ENCODE peak calls at places on chromosomes 7 and 10, in five cellular contexts. J, H, Z, Q and M are unnamed samples.
A peak's percentile ranks its signal among the peaks of the same experiment; 100 is the strongest.

GRCh38 chr7:123747620-123748141 is 1.1 kb downstream of the WASL start:
- DNase-seq in J (peak; percentile 83), H (peak; percentile 79), Z (peak; percentile 66), Q (peak; percentile 58), M (peak; percentile 83)

GRCh38 chr7:139981533-139981932 is 81.2 kb downstream of the PARP12 start:
- DNase-seq in J (no peak), H (no peak), Z (no peak), Q (no peak), M (no peak)

GRCh38 chr7:25886387-25887240 is 265.4 kb upstream of the NFE2L3 start:
- DNase-seq in J (no peak), H (no peak), Z (no peak), Q (no peak), M (no peak)

GRCh38 chr10:25049966-25050365 is 33.6 kb downstream of the THNSL1 start:
- DNase-seq in J (peak; percentile 82), H (no peak), Z (no peak), Q (no peak), M (no peak)

GRCh38 chr7:2832441-2832840 is 11.7 kb downstream of the GNA12 start:
- DNase-seq in J (no peak), H (no peak), Z (no peak), Q (no peak), M (no peak)

GRCh38 chr10:6716521-6716920 is 136.4 kb upstream of the PRKCQ start:
- DNase-seq in J (peak; percentile 78), H (no peak), Z (no peak), Q (no peak), M (no peak)

GRCh38 chr7:54837167-54837566 is 78.2 kb upstream of the SEC61G start:
- DNase-seq in J (peak; percentile 42), H (no peak), Z (peak; percentile 44), Q (no peak), M (no peak)

GRCh38 chr7:122675011-122675410 is 23.9 kb downstream of the RNF133 start:
- DNase-seq in J (peak; percentile 39), H (peak; percentile 54), Z (no peak), Q (no peak), M (no peak)

GRCh38 chr7:144529269-144529926 is 125.9 kb upstream of the NOBOX start:
- DNase-seq in J (no peak), H (no peak), Z (no peak), Q (no peak), M (no peak)

GRCh38 chr7:141220263-141220662 is 146.4 kb downstream of the TMEM178B start:
- DNase-seq in J (peak; percentile 17), H (no peak), Z (no peak), Q (peak; percentile 13), M (no peak)

GRCh38 chr7:16921644-16922257 is 40.0 kb upstream of the AGR3 start:
- DNase-seq in J (no peak), H (peak; percentile 90), Z (no peak), Q (no peak), M (no peak)
- H3K4me3 ChIP-seq in J (no peak overlapping the region), H (peak overlapping the region; percentile 27), Z (no peak overlapping the region), Q (peak overlapping the region; percentile 11), M (no peak overlapping the region)

GRCh38 chr7:135152447-135152846 is 4.6 kb downstream of the TMEM140 start:
- DNase-seq in J (no peak), H (no peak), Z (no peak), Q (no peak), M (no peak)
- H3K4me3 ChIP-seq in J (no peak overlapping the region), H (no peak overlapping the region), Z (no peak overlapping the region), Q (no peak overlapping the region), M (no peak overlapping the region)

GRCh38 chr10:120455606-120456005 is 1.4 kb upstream of the PLPP4 start:
- DNase-seq in J (no peak), H (no peak), Z (no peak), Q (no peak), M (no peak)

GRCh38 chr10:120456626-120457430 is at the start of gene PLPP4:
- DNase-seq in J (no peak), H (peak; percentile 53), Z (no peak), Q (no peak), M (no peak)

GRCh38 chr10:120455004-120455403 is 2.0 kb upstream of the PLPP4 start:
- DNase-seq in J (no peak), H (no peak), Z (no peak), Q (no peak), M (no peak)

GRCh38 chr10:120457431-120458172 is 575 bp downstream of the PLPP4 start:
- DNase-seq in J (no peak), H (no peak), Z (no peak), Q (no peak), M (no peak)

GRCh38 chr10:120456143-120456625 is 843 bp upstream of the PLPP4 start:
- DNase-seq in J (no peak), H (no peak), Z (no peak), Q (no peak), M (no peak)
- H3K4me3 ChIP-seq in J (no peak overlapping the region), H (peak overlapping the region; percentile 75), Z (peak overlapping the region; percentile 47), Q (peak overlapping the region; percentile 42), M (peak overlapping the region; percentile 57)

DNA sequence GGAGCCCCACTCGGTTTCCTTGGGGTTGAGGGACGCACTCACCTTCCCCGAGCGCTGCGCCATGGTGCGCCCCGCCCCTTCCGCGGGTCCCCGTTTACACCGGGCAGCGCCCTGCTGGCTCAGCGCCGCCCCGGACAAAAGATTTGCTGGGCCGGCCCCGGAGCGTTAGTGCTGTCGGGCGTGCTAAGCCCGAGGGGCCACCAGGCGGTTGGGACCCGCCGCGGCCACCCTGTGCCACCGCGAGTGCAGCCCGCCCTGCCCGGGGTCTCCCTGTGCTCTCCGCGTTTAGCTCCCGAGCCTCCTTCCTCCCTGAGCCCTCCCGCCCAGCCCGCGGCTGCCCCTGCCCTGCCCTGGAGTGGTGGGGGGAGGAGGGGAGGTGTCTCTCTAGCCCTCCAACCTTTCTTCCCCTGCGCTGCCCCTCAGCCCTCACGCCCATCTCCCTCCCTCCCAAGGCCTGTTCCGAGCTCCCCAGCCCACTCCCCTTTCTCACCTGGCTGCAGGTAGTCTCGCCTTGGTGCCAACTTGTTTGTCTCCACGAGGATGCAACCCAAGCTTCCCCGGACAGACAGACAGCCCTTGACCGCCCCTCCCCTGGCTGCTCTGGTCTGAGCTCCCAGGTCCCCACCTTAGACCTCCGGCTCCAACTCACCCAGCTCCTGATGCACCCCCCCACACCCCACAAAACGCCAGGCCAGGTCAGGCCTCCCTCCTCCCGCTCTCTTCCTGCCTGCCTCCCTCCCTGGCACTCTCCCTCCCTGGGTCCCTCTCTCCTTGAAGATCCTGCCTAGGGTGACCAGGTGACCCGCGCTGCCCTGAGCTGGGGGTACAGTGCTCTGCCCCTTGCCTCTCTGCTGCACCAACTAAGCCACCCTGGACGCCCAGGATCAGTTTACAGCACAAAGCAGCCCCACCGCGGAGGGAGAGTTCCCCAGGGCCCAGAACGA is at the start of gene CRYGN:
- DNase-seq in J (no peak), H (no peak), Z (no peak), Q (no peak), M (no peak)
- H3K4me3 ChIP-seq in J (no peak within 1 kb of the TSS), H (no peak within 1 kb of the TSS), Z (peak within 1 kb of the TSS; percentile 46), Q (no peak within 1 kb of the TSS), M (peak within 1 kb of the TSS; percentile 26)

DNA sequence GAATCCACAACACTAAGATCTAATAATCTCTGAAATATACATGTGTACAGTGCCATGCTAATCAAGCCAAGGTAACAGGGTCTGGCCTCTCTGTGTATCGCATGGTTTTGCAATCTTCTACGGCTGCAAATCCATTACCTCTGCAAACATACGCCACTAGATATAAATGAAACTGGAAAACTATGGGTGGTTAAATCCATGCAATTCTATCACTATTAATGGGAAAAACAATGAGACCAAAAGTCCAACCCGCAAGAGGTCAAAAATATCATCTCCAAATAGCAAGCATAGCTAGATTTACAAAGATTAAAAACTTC is 22.9 kb downstream of the SGCE start:
- DNase-seq in J (no peak), H (no peak), Z (no peak), Q (no peak), M (no peak)
- H3K4me3 ChIP-seq in J (no peak overlapping the region), H (peak overlapping the region; percentile 41), Z (no peak overlapping the region), Q (no peak overlapping the region), M (no peak overlapping the region)